ENCODE peak calls at places on chromosomes 11 and 22, in five cellular contexts. X, J, C, M and H are unnamed samples.

GRCh38 chr11:61350336-61350735 is 11.3 kb downstream of the CYB561A3 start:
- DNase-seq in C (no peak), X (no peak), J (no peak), M (no peak), H (no peak)

GRCh38 chr22:19962909-19963806 is 21.5 kb upstream of the TXNRD2 start:
- DNase-seq in C (no peak), X (no peak), M (no peak), J (peak), H (no peak)

GRCh38 chr11:45285931-45286632 is at the start of gene SYT13:
- DNase-seq in X (peak), C (no peak), M (no peak), J (no peak), H (no peak)

GRCh38 chr22:40612291-40612740 is 24.2 kb downstream of the MRTFA start:
- DNase-seq in M (no peak), C (no peak), J (no peak), X (no peak), H (no peak)

GRCh38 chr11:1869427-1870325 is 16.8 kb downstream of the LSP1 start:
- DNase-seq in J (no peak), X (no peak), C (no peak), M (no peak), H (no peak)

GRCh38 chr22:19419086-19419463 is 12.5 kb downstream of the HIRA start:
- DNase-seq in X (no peak), M (no peak), C (no peak), J (no peak), H (no peak)

GRCh38 chr11:77029829-77030228 is 4.4 kb upstream of the B3GNT6 start:
- DNase-seq in C (no peak), J (no peak), M (no peak), X (no peak), H (no peak)

GRCh38 chr11:41320233-41320993 is 139.0 kb downstream of the LRRC4C start:
- DNase-seq in C (no peak), J (no peak), M (no peak), X (no peak), H (no peak)

GRCh38 chr11:110929129-110929528 is 216.9 kb upstream of the ARHGAP20 start:
- DNase-seq in X (no peak), C (no peak), M (no peak), J (no peak), H (no peak)

GRCh38 chr22:19169002-19169946 is 9.3 kb downstream of the SLC25A1 start:
- DNase-seq in X (no peak), C (no peak), M (no peak), J (no peak), H (no peak)

GRCh38 chr11:12827929-12828812 is 153.9 kb downstream of the TEAD1 start:
- DNase-seq in X (peak), J (peak), M (no peak), C (no peak), H (peak)

GRCh38 chr22:29704528-29705285 is 15.1 kb upstream of the CABP7 start:
- DNase-seq in M (no peak), J (peak), X (no peak), C (no peak), H (peak)

GRCh38 chr11:66934971-66935779 is 23.0 kb downstream of the PC start:
- DNase-seq in M (no peak), X (no peak), C (no peak), J (no peak), H (no peak)

GRCh38 chr22:23457586-23457985 is 122.5 kb downstream of the IGLL1 start:
- DNase-seq in X (no peak), C (no peak), M (no peak), J (no peak), H (no peak)

GRCh38 chr22:41127447-41127846 is 35.1 kb downstream of the EP300 start:
- DNase-seq in C (no peak), M (no peak), X (no peak), J (no peak), H (no peak)

GRCh38 chr22:45006873-45007246 is 2.9 kb downstream of the PHF21B start:
- DNase-seq in M (no peak), J (no peak), X (no peak), C (no peak), H (no peak)

GRCh38 chr11:11171854-11172253 is 181.2 kb downstream of the CSNK2A3 start:
- DNase-seq in M (no peak), C (no peak), X (no peak), J (no peak), H (peak)

GRCh38 chr22:47200273-47201051 is 438.0 kb downstream of the TBC1D22A start:
- DNase-seq in X (no peak), C (no peak), J (no peak), M (no peak), H (no peak)

GRCh38 chr11:132466983-132467382 is 1065.3 kb downstream of the OPCML start:
- DNase-seq in J (no peak), C (no peak), M (no peak), X (no peak), H (no peak)

GRCh38 chr22:45608763-45609180 is 62.9 kb upstream of the ATXN10 start:
- DNase-seq in C (no peak), J (peak), X (no peak), M (no peak), H (peak)

GRCh38 chr22:43881091-43882061 is 10.4 kb downstream of the PNPLA5 start:
- DNase-seq in C (no peak), J (no peak), X (no peak), M (no peak), H (no peak)

GRCh38 chr11:64801591-64802369 is 1.2 kb downstream of the MAP4K2 start:
- DNase-seq in J (no peak), M (no peak), X (no peak), C (no peak), H (no peak)

GRCh38 chr22:35835998-35836691 is 118.5 kb downstream of the APOL5 start:
- DNase-seq in M (no peak), C (no peak), X (no peak), J (peak), H (peak)

GRCh38 chr11:100760766-100761165 is 73.7 kb downstream of the ARHGAP42 start:
- DNase-seq in M (no peak), X (no peak), J (no peak), C (no peak), H (no peak)

GRCh38 chr11:44619931-44620725 is 54.7 kb downstream of the CD82 start:
- DNase-seq in C (no peak), X (no peak), M (no peak), J (no peak), H (no peak)

GRCh38 chr22:19488884-19489843 is 9.4 kb downstream of the CDC45 start:
- DNase-seq in X (no peak), C (no peak), M (no peak), J (no peak), H (no peak)

GRCh38 chr22:38724926-38725571 is 19.3 kb downstream of the GTPBP1 start:
- DNase-seq in X (no peak), C (no peak), M (no peak), J (peak), H (peak)

GRCh38 chr11:287821-288327 is 1.1 kb upstream of the PGGHG start:
- DNase-seq in J (no peak), X (peak), M (no peak), C (no peak), H (no peak)

GRCh38 chr11:5674391-5674790 is 10.5 kb downstream of the TRIM5 start:
- DNase-seq in X (no peak), C (no peak), M (no peak), J (no peak), H (no peak)

GRCh38 chr22:27377901-27378300 is 423.7 kb downstream of the MN1 start:
- DNase-seq in X (no peak), M (no peak), J (no peak), C (no peak), H (no peak)

GRCh38 chr11:66864924-66865697 is 8.2 kb downstream of the LRFN4 start:
- DNase-seq in X (no peak), J (no peak), C (no peak), M (no peak), H (no peak)

GRCh38 chr22:19878461-19879247 is 24.0 kb upstream of the GNB1L start:
- DNase-seq in J (peak), C (no peak), X (no peak), M (no peak), H (no peak)

GRCh38 chr11:64759722-64760719 is at the start of gene PYGM:
- DNase-seq in M (no peak), J (no peak), C (no peak), X (peak), H (no peak)

GRCh38 chr11:26323837-26324236 is 8.1 kb upstream of the ANO3 start:
- DNase-seq in C (no peak), J (no peak), X (no peak), M (no peak), H (no peak)

GRCh38 chr11:75320643-75321042 is 30.8 kb downstream of the ARRB1 start:
- DNase-seq in X (no peak), C (no peak), J (no peak), M (no peak), H (no peak)

GRCh38 chr11:27161071-27161470 is 120.5 kb downstream of the BBOX1 start:
- DNase-seq in X (no peak), C (no peak), M (no peak), J (peak), H (peak)

GRCh38 chr11:11842426-11843008 is 745 bp downstream of the USP47 start:
- DNase-seq in M (peak), X (no peak), J (peak), C (no peak), H (peak)

GRCh38 chr11:7444582-7444981 is 40.7 kb upstream of the OLFML1 start:
- DNase-seq in C (no peak), J (no peak), X (no peak), M (no peak), H (no peak)

GRCh38 chr11:120966840-120967239 is 57.1 kb upstream of the TBCEL start:
- DNase-seq in M (no peak), J (no peak), C (no peak), X (no peak), H (no peak)

GRCh38 chr11:117809236-117810055 is 12.4 kb upstream of the DSCAML1 start:
- DNase-seq in J (peak), C (no peak), M (no peak), X (peak), H (peak)